ENCODE peak calls at places on chromosomes 16 and 17, in nine cellular contexts. X is heart left ventricle, G is adipocyte, P is Caco-2, S is tibial artery, L is SJCRH30, A is mucosa of descending colon, T is gastrocnemius medialis, H is upper lobe of right lung. B is an unnamed sample.
A peak's percentile ranks its signal among the peaks of the same experiment; 100 is the strongest.

GRCh38 chr17:79095345-79096055 is 20.9 kb downstream of the ENGASE start:
- DNase-seq in X (no peak), A (no peak), P (no peak), H (no peak), T (no peak), S (no peak), G (no peak), L (peak; percentile 46), B (no peak)

GRCh38 chr17:35612924-35613521 is 25.9 kb downstream of the AP2B1 start:
- DNase-seq in L (peak; percentile 68), A (peak; percentile 31), H (no peak), X (no peak), T (peak; percentile 54), P (peak; percentile 67), G (peak; percentile 85), S (peak; percentile 50), B (peak; percentile 20)

GRCh38 chr17:17147821-17148220 is 58.3 kb downstream of the PLD6 start:
- DNase-seq in L (no peak), T (no peak), H (no peak), S (no peak), G (no peak), X (no peak), P (no peak), A (no peak), B (no peak)

GRCh38 chr17:76261421-76262215 is 3.5 kb upstream of the UBALD2 start:
- DNase-seq in G (no peak), P (no peak), S (no peak), H (no peak), X (no peak), L (peak; percentile 53), A (no peak), T (peak; percentile 11), B (no peak)

GRCh38 chr16:86087561-86088230 is 188.7 kb downstream of the IRF8 start:
- DNase-seq in X (no peak), T (no peak), L (no peak), G (no peak), P (no peak), S (no peak), A (no peak), H (peak; percentile 54), B (no peak)

GRCh38 chr16:48546774-48547173 is 63.2 kb downstream of the N4BP1 start:
- DNase-seq in G (no peak), L (no peak), X (no peak), S (no peak), T (no peak), P (no peak), A (no peak), H (no peak), B (no peak)

GRCh38 chr16:72530434-72530833 is 358.5 kb upstream of the PMFBP1 start:
- DNase-seq in S (no peak), T (no peak), G (peak; percentile 47), H (no peak), P (no peak), L (no peak), A (no peak), X (no peak), B (no peak)

GRCh38 chr17:68684860-68685493 is 83.8 kb upstream of the FAM20A start:
- DNase-seq in T (peak; percentile 24), S (peak; percentile 31), A (no peak), G (peak; percentile 74), P (no peak), X (no peak), H (no peak), L (no peak), B (no peak)

GRCh38 chr17:31740611-31741082 is 118.4 kb downstream of the COPRS start:
- DNase-seq in L (no peak), H (no peak), G (peak; percentile 88), X (no peak), A (no peak), P (no peak), T (no peak), S (no peak), B (no peak)

GRCh38 chr17:31738067-31738466 is 121.0 kb downstream of the COPRS start:
- DNase-seq in X (no peak), G (no peak), S (no peak), A (no peak), H (no peak), P (no peak), L (no peak), T (no peak), B (no peak)

GRCh38 chr17:31738488-31738887 is 120.6 kb downstream of the COPRS start:
- DNase-seq in S (no peak), T (no peak), G (no peak), H (no peak), A (no peak), P (no peak), L (no peak), X (no peak), B (peak; percentile 45)

GRCh38 chr17:31741371-31741770 is 117.7 kb downstream of the COPRS start:
- DNase-seq in L (no peak), G (no peak), P (no peak), S (no peak), A (no peak), T (no peak), X (no peak), H (no peak), B (no peak)

GRCh38 chr17:31739300-31739699 is 119.7 kb downstream of the COPRS start:
- DNase-seq in G (peak; percentile 64), S (no peak), H (no peak), T (no peak), X (no peak), P (no peak), L (no peak), A (no peak), B (no peak)
- H3K4me1 ChIP-seq in G (peaks cover 40% of the 10 kb centered on the region), S (peaks cover 42% of the 10 kb centered on the region), H (peaks cover 7% of the 10 kb centered on the region), T (peaks cover 3% of the 10 kb centered on the region), X (peaks cover 7% of the 10 kb centered on the region), P (no peaks in the 10 kb centered on the region), L (no peaks in the 10 kb centered on the region), A (no peaks in the 10 kb centered on the region), B (peaks cover 45% of the 10 kb centered on the region)

DNA sequence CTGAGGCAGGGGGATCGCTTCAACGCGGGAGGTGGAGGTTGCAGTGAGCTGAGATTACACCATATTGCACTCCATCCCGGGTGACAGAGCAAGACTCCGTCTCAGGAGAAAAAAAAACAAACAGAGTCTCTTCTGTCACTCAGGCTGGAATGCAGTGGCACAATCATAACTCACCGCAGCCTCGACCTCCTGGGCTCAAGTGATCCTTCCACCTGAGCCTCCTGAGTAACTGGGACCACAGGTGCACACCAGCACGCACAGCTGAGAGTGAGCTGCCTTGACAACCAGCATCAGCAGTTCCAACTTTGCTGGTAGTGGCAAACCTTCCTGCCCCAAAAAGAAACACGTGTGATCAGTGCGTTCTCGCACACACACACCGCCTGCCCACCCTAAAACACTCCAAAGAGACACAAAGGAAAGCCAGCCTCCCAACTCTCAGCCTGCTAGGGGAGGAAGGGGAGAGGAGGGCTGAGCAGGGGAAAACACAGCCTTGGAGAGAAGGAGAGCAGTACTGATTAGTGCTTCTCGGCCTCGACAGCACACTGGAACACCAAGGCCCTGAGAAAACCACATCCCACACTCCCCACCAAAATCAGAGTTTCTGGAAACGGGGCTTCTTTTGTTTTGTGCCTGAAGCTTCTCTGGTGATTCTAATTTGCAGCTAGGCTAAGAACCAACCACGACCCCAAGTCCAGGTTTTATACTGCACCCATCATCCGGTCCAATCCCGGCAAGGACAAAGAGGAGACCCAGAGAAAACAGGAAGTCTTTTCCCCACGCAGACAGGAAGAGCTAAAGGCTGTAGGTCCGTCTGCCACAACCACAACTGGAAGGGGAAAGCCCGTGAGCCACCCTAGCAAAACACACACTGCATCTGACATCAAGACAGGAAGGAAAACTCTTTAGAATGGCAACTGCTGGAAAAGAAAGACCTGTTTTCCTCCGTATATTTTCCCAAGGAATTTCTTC is 28.8 kb downstream of the ZCCHC14 start:
- DNase-seq in S (peak; percentile 66), T (no peak), L (peak; percentile 13), A (no peak), X (no peak), P (no peak), H (no peak), G (peak; percentile 59), B (peak; percentile 71)
- H3K4me1 ChIP-seq in S (peaks cover 61% of the 10 kb centered on the region), T (peaks cover 56% of the 10 kb centered on the region), L (peaks cover 23% of the 10 kb centered on the region), A (peaks cover 29% of the 10 kb centered on the region), X (peaks cover 67% of the 10 kb centered on the region), P (peaks cover 3% of the 10 kb centered on the region), H (peaks cover 57% of the 10 kb centered on the region), G (peaks cover 68% of the 10 kb centered on the region), B (peaks cover 56% of the 10 kb centered on the region)

DNA sequence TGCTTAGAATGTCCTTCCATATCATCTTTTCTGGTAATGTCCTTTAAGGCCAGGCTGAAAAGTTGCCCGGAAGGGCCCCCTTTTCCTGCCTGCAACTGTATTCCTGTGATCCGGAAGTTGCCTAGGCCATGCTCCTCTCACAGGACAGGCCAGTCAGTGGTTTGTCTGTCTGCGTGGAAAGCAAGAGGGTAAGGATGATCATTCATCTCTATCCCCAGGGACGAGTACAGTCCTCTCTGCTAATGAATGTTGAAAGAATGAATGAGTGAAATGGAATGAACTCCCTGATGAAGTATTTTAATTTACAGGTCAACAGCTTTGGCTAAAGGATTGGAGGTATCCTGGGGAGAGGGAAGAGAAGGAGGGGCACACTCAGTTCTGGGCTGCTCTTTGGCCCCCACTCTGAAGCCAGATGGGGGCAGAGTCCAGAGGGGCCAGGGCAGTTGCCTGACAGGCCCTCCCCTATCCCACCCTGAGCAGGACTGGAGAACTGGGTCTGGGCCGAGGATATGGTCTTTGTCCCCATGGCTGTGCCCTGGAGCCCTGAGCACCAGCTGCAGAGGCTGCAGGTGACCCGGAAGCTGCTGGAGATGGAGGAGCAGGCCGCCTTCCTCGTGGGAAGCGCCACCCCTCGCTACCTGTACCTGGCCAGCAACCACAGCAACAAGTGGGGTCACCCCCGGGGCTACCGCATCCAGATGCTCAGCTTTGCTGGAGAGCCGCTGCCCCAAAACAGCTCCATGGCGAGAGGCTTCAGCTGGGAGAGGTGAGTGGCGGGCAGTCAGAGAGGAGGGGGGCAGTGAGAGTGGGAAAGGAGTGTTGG is 3.2 kb downstream of the AOC3 start:
- DNase-seq in A (no peak), S (no peak), P (no peak), H (peak; percentile 52), T (no peak), G (no peak), L (no peak), X (peak; percentile 34), B (no peak)
- H3K4me1 ChIP-seq in A (no peaks in the 10 kb centered on the region), S (peaks cover 31% of the 10 kb centered on the region), P (no peaks in the 10 kb centered on the region), H (peaks cover 11% of the 10 kb centered on the region), T (no peaks in the 10 kb centered on the region), G (peaks cover 34% of the 10 kb centered on the region), L (peaks cover 4% of the 10 kb centered on the region), X (peaks cover 8% of the 10 kb centered on the region), B (peaks cover 4% of the 10 kb centered on the region)

GRCh38 chr17:42423766-42424165 is 710 bp upstream of the CAVIN1 start:
- DNase-seq in T (no peak), L (no peak), A (no peak), H (no peak), S (no peak), P (no peak), X (no peak), G (no peak), B (no peak)

GRCh38 chr17:42422958-42423712 is at the start of gene CAVIN1:
- DNase-seq in H (peak; percentile 98), A (peak; percentile 91), L (peak; percentile 98), G (peak; percentile 100), X (peak; percentile 99), S (peak; percentile 99), P (peak; percentile 99), T (peak; percentile 100), B (peak; percentile 100)

GRCh38 chr17:42428141-42428944 is 5.3 kb upstream of the CAVIN1 start:
- DNase-seq in P (peak; percentile 82), L (peak; percentile 71), H (no peak), A (peak; percentile 14), S (peak; percentile 76), G (peak; percentile 95), X (no peak), T (no peak), B (peak; percentile 54)

GRCh38 chr17:42422412-42422957 is 571 bp downstream of the CAVIN1 start:
- DNase-seq in L (peak; percentile 60), T (peak; percentile 62), S (no peak), X (peak; percentile 77), P (peak; percentile 57), A (peak; percentile 59), G (peak; percentile 56), H (peak; percentile 78), B (no peak)

GRCh38 chr17:42424991-42425610 is 2.0 kb upstream of the CAVIN1 start:
- DNase-seq in A (no peak), T (no peak), H (no peak), S (no peak), L (no peak), P (no peak), X (no peak), G (peak; percentile 27), B (no peak)
- H3K4me1 ChIP-seq in A (peaks cover 19% of the 10 kb centered on the region), T (peaks cover 22% of the 10 kb centered on the region), H (peaks cover 12% of the 10 kb centered on the region), S (peaks cover 26% of the 10 kb centered on the region), L (peaks cover 10% of the 10 kb centered on the region), P (peaks cover 27% of the 10 kb centered on the region), X (peaks cover 51% of the 10 kb centered on the region), G (peaks cover 50% of the 10 kb centered on the region), B (peaks cover 54% of the 10 kb centered on the region)